ENCODE peak calls at places on chromosome 9, in eight cellular contexts. H is SK-N-MC; W is psoas muscle; Y is lower lobe of right lung; M is aorta; U is CD8-positive, alpha-beta T cell; V is CD8-positive, alpha-beta memory T cell; X is mesendoderm. G is an unnamed sample.

GRCh38 chr9:89328064-89328463 is 9.8 kb downstream of the SECISBP2 start:
- DNase-seq in M (no peak), V (no peak), U (no peak), W (no peak), H (no peak), Y (no peak), X (no peak), G (no peak)

GRCh38 chr9:113309204-113309813 is 6.1 kb upstream of the RNF183 start:
- DNase-seq in Y (no peak), M (no peak), U (no peak), H (peak; percentile 18), V (peak; percentile 21), X (peak; percentile 25), W (no peak), G (no peak)

GRCh38 chr9:17810728-17811634 is 232.1 kb downstream of the SH3GL2 start:
- DNase-seq in Y (no peak), H (peak; percentile 37), V (no peak), W (peak; percentile 14), X (peak; percentile 50), U (peak; percentile 7), M (no peak), G (peak; percentile 1)

GRCh38 chr9:27355166-27355565 is 58.2 kb upstream of the EQTN start:
- DNase-seq in M (no peak), V (no peak), X (no peak), U (no peak), Y (no peak), H (no peak), W (no peak), G (no peak)

GRCh38 chr9:13508086-13508485 is 228.6 kb upstream of the MPDZ start:
- DNase-seq in W (no peak), Y (no peak), X (no peak), H (no peak), V (no peak), M (no peak), U (no peak), G (no peak)

GRCh38 chr9:113587471-113588031 is 124.0 kb downstream of the RGS3 start:
- DNase-seq in Y (peak; percentile 54), X (peak; percentile 56), U (no peak), W (no peak), H (no peak), V (no peak), M (peak; percentile 86), G (no peak)

GRCh38 chr9:76859860-76860259 is 46.1 kb downstream of the PRUNE2 start:
- DNase-seq in M (no peak), X (no peak), H (no peak), U (no peak), Y (no peak), W (no peak), V (no peak), G (no peak)

GRCh38 chr9:105055922-105056321 is 128.0 kb upstream of the ABCA1 start:
- DNase-seq in W (no peak), X (no peak), V (no peak), U (no peak), M (no peak), H (no peak), Y (no peak), G (no peak)

GRCh38 chr9:112162644-112163413 is 12.3 kb downstream of the SUSD1 start:
- DNase-seq in M (no peak), H (no peak), Y (no peak), U (no peak), W (no peak), X (no peak), V (no peak), G (no peak)

GRCh38 chr9:123561055-123561454 is 205.1 kb downstream of the CRB2 start:
- DNase-seq in M (no peak), H (no peak), V (no peak), Y (no peak), U (no peak), W (no peak), X (peak; percentile 16), G (no peak)

GRCh38 chr9:86721843-86722705 is 225.2 kb downstream of the GAS1 start:
- DNase-seq in W (peak; percentile 37), M (peak; percentile 77), Y (no peak), V (no peak), U (no peak), H (no peak), X (peak; percentile 76), G (no peak)

GRCh38 chr9:36625006-36625600 is 52.4 kb downstream of the MELK start:
- DNase-seq in M (peak; percentile 78), H (no peak), W (peak; percentile 44), Y (no peak), U (no peak), V (no peak), X (no peak), G (peak; percentile 17)

GRCh38 chr9:36154213-36154952 is 14.8 kb upstream of the CCIN start:
- DNase-seq in H (peak; percentile 16), V (no peak), W (peak; percentile 41), U (no peak), Y (peak; percentile 77), M (no peak), X (peak; percentile 40), G (no peak)

GRCh38 chr9:30293231-30293630 is 2091.2 kb upstream of the ACO1 start:
- DNase-seq in X (no peak), M (no peak), V (no peak), Y (no peak), W (no peak), H (no peak), U (no peak), G (no peak)

GRCh38 chr9:129270903-129271431 is 92.9 kb upstream of the IER5L start:
- DNase-seq in W (no peak), M (peak; percentile 10), V (peak; percentile 34), U (no peak), X (no peak), H (no peak), Y (peak; percentile 8), G (no peak)

GRCh38 chr9:92725266-92725545 is 39.4 kb downstream of the BICD2 start:
- DNase-seq in W (no peak), U (no peak), H (no peak), Y (peak; percentile 35), M (no peak), V (no peak), X (no peak), G (no peak)

GRCh38 chr9:92725726-92726125 is 38.9 kb downstream of the BICD2 start:
- DNase-seq in W (no peak), H (no peak), M (peak; percentile 59), V (no peak), X (no peak), U (no peak), Y (peak; percentile 20), G (no peak)

GRCh38 chr9:92727716-92728700 is 36.6 kb downstream of the BICD2 start:
- DNase-seq in M (peak; percentile 53), U (no peak), Y (no peak), X (no peak), V (no peak), W (no peak), H (no peak), G (no peak)

GRCh38 chr9:92726348-92726747 is 38.3 kb downstream of the BICD2 start:
- DNase-seq in V (no peak), W (no peak), X (no peak), U (no peak), Y (peak; percentile 19), H (no peak), M (peak; percentile 43), G (no peak)

GRCh38 chr9:92726971-92727715 is 37.5 kb downstream of the BICD2 start:
- DNase-seq in H (no peak), U (no peak), V (no peak), W (no peak), Y (no peak), M (peak; percentile 37), X (peak; percentile 54), G (no peak)
- H3K27ac ChIP-seq in H (no peak overlapping the region), U (no peak overlapping the region), V (no peak overlapping the region), W (no peak overlapping the region), Y (no peak overlapping the region), M (no peak overlapping the region), X (no peak overlapping the region), G (no peak overlapping the region)

GRCh38 chr9:95107001-95107749 is 210.3 kb downstream of the FANCC start:
- DNase-seq in Y (peak; percentile 26), V (no peak), X (no peak), M (peak; percentile 84), H (no peak), W (no peak), U (no peak), G (no peak)
- H3K27ac ChIP-seq in Y (no peak overlapping the region), V (no peak overlapping the region), X (no peak overlapping the region), M (peak overlapping the region; percentile 90), H (no peak overlapping the region), W (peak overlapping the region; percentile 42), U (no peak overlapping the region), G (peak overlapping the region; percentile 39)

GRCh38 chr9:34332370-34332964 is 3.1 kb downstream of the NUDT2 start:
- DNase-seq in M (no peak), Y (no peak), U (no peak), X (peak; percentile 65), V (peak; percentile 29), H (no peak), W (no peak), G (no peak)

GRCh38 chr9:34334337-34334824 is 5.0 kb downstream of the NUDT2 start:
- DNase-seq in M (no peak), W (no peak), H (no peak), X (peak; percentile 93), Y (no peak), U (no peak), V (no peak), G (peak; percentile 63)

GRCh38 chr9:34333836-34334235 is 4.5 kb downstream of the NUDT2 start:
- DNase-seq in W (no peak), H (no peak), X (no peak), U (no peak), V (no peak), M (no peak), Y (no peak), G (no peak)

GRCh38 chr9:34335376-34335775 is 6.0 kb downstream of the NUDT2 start:
- DNase-seq in M (no peak), H (no peak), V (no peak), X (no peak), U (no peak), W (no peak), Y (no peak), G (no peak)

GRCh38 chr9:34334916-34335315 is 5.5 kb downstream of the NUDT2 start:
- DNase-seq in Y (no peak), V (no peak), X (peak; percentile 16), U (no peak), W (no peak), M (no peak), H (no peak), G (no peak)
- H3K27ac ChIP-seq in Y (no peak overlapping the region), V (no peak overlapping the region), X (peak overlapping the region; percentile 29), U (no peak overlapping the region), W (no peak overlapping the region), M (no peak overlapping the region), H (no peak overlapping the region), G (peak overlapping the region; percentile 83)

DNA sequence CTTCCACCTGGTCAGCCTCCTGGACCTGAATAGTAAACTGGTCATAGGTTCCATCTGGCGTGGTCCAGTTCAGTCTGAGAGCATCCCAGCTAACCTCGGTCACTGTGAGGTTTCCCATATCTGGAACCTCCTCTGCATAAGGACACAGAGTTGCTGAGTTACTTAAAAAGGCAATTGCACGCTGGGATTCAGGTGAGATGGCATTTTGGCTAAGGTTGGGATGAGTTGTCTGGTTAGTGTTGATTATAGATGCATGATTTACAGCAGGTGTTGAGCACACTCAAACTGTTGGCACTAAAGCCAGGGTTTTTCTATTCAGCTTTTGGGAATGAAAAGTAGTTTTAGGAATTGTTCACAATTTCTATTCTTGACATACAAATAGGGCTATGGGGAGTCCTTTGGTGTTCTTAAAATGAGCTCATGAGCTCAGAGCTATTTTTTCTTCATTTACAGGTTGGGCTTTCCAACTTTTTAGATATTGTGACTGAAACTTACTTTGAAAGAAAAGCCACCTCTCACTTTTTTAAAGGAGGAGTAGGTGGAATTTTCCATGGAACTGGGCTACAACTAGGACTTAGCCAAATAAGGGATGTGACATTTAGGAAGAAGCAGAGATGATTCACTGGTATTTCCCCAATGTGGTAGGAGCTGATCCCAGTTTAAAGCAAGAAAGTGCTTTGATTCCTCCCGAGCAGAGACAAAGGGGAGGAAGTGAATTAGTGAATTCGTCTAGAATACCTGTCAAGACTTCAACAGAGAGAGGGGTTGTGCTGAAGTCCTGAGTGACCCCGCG is 54.7 kb downstream of the TNC start:
- DNase-seq in V (no peak), Y (no peak), H (no peak), X (peak; percentile 33), M (no peak), U (no peak), W (no peak), G (no peak)
- H3K27ac ChIP-seq in V (no peak overlapping the region), Y (no peak overlapping the region), H (no peak overlapping the region), X (peak overlapping the region; percentile 42), M (peak overlapping the region; percentile 39), U (no peak overlapping the region), W (no peak overlapping the region), G (no peak overlapping the region)